ENCODE peak calls at places on chromosomes 3 and 15, in eight cellular contexts. K is thoracic aorta, O is spleen, F is pulmonary artery endothelial cell, M is caudate nucleus, C is GM19239, A is Right ventricle myocardium superior, W is mucosa of gallbladder. D is an unnamed sample.

GRCh38 chr15:100202309-100202943 is 139.3 kb downstream of the ADAMTS17 start:
- DNase-seq in A (no peak), C (no peak), F (no peak), O (no peak), W (no peak), K (no peak), M (no peak), D (no peak)

GRCh38 chr3:169907476-169907875 is 3.9 kb upstream of the SAMD7 start:
- DNase-seq in O (no peak), A (no peak), C (no peak), W (no peak), M (no peak), F (no peak), K (no peak), D (no peak)

GRCh38 chr3:9279959-9280358 is 30.5 kb upstream of the SRGAP3 start:
- DNase-seq in C (no peak), M (no peak), K (no peak), A (no peak), F (no peak), W (no peak), O (no peak), D (no peak)

GRCh38 chr3:124158174-124158812 is 166.4 kb upstream of the ROPN1 start:
- DNase-seq in O (no peak), A (no peak), F (no peak), C (no peak), M (no peak), W (no peak), K (no peak), D (no peak)

GRCh38 chr15:46526726-46527110 is 891.9 kb downstream of the SQOR start:
- DNase-seq in F (no peak), K (no peak), C (no peak), A (no peak), M (no peak), O (no peak), W (no peak), D (no peak)

GRCh38 chr3:8421711-8422110 is 79.9 kb upstream of the LMCD1 start:
- DNase-seq in C (no peak), O (no peak), M (no peak), W (no peak), F (no peak), K (no peak), A (no peak), D (no peak)

GRCh38 chr3:111070772-111071256 is 802 bp upstream of the NECTIN3 start:
- DNase-seq in K (no peak), C (no peak), W (peak), A (no peak), M (peak), O (no peak), F (no peak), D (no peak)

GRCh38 chr15:30922469-30923311 is 19.0 kb downstream of the FAN1 start:
- DNase-seq in W (no peak), A (no peak), C (no peak), O (no peak), M (peak), F (no peak), K (no peak), D (no peak)

GRCh38 chr3:146277953-146278631 is 27.2 kb upstream of the PLSCR4 start:
- DNase-seq in M (no peak), W (peak), C (no peak), K (no peak), A (no peak), O (no peak), F (peak), D (no peak)

GRCh38 chr15:63351170-63351569 is 30.5 kb downstream of the CA12 start:
- DNase-seq in A (no peak), K (no peak), W (peak), M (no peak), F (no peak), C (no peak), O (no peak), D (no peak)

GRCh38 chr15:78243491-78243941 is 9.2 kb upstream of the ACSBG1 start:
- DNase-seq in A (peak), M (peak), F (no peak), W (peak), C (no peak), O (no peak), K (no peak), D (no peak)

GRCh38 chr3:136984837-136985236 is 27.1 kb downstream of the IL20RB start:
- DNase-seq in W (peak), O (no peak), M (no peak), C (no peak), K (no peak), A (no peak), F (peak), D (no peak)

GRCh38 chr3:14451844-14452533 is 49.6 kb downstream of the SLC6A6 start:
- DNase-seq in F (peak), W (peak), A (peak), C (no peak), O (no peak), M (no peak), K (no peak), D (no peak)

GRCh38 chr15:36263666-36264065 is 315.8 kb upstream of the CDIN1 start:
- DNase-seq in M (no peak), O (no peak), C (no peak), K (no peak), W (no peak), A (no peak), F (no peak), D (no peak)

GRCh38 chr3:169811606-169812123 is 1.0 kb upstream of the LRRIQ4 start:
- DNase-seq in M (no peak), K (no peak), W (no peak), F (no peak), C (no peak), A (no peak), O (no peak), D (no peak)

GRCh38 chr15:99015677-99016568 is 8.3 kb upstream of the PGPEP1L start:
- DNase-seq in M (no peak), K (no peak), C (no peak), F (no peak), W (no peak), A (no peak), O (no peak), D (no peak)

GRCh38 chr3:69271098-69271497 is 114.8 kb downstream of the FRMD4B start:
- DNase-seq in W (no peak), F (no peak), K (no peak), C (no peak), A (no peak), M (no peak), O (no peak), D (no peak)

GRCh38 chr3:197139586-197139985 is 110.0 kb upstream of the MELTF start:
- DNase-seq in W (no peak), C (no peak), F (no peak), K (no peak), A (no peak), M (no peak), O (no peak), D (no peak)

GRCh38 chr3:159627229-159627628 is 361.4 kb upstream of the IL12A start:
- DNase-seq in W (no peak), K (no peak), O (no peak), F (no peak), C (no peak), M (no peak), A (no peak), D (no peak)

GRCh38 chr3:98003306-98003969 is 31.2 kb upstream of the RIOX2 start:
- DNase-seq in O (no peak), K (no peak), M (no peak), W (no peak), F (no peak), A (no peak), C (no peak), D (no peak)

GRCh38 chr3:16533928-16534913 is 20.7 kb upstream of the RFTN1 start:
- DNase-seq in A (no peak), K (no peak), F (no peak), W (no peak), M (no peak), C (no peak), O (no peak), D (no peak)

GRCh38 chr15:78368671-78369070 is 28.5 kb downstream of the CRABP1 start:
- DNase-seq in O (peak), F (no peak), M (peak), W (no peak), C (no peak), K (no peak), A (no peak), D (no peak)

GRCh38 chr3:124758851-124759635 is 28.8 kb downstream of the UMPS start:
- DNase-seq in K (no peak), C (no peak), O (no peak), M (no peak), F (no peak), A (no peak), W (no peak), D (no peak)

GRCh38 chr15:40103124-40103858 is 5.4 kb downstream of the BMF start:
- DNase-seq in C (no peak), K (peak), M (peak), A (peak), W (peak), F (no peak), O (peak), D (no peak)

GRCh38 chr15:32993285-32993684 is 201.2 kb downstream of the FMN1 start:
- DNase-seq in C (no peak), F (no peak), A (no peak), W (no peak), M (no peak), K (no peak), O (no peak), D (no peak)

GRCh38 chr15:79535536-79535935 is 103.4 kb downstream of the MINAR1 start:
- DNase-seq in A (no peak), M (no peak), W (no peak), O (no peak), F (no peak), C (no peak), K (no peak), D (no peak)

GRCh38 chr15:99050328-99050980 is 42.9 kb upstream of the PGPEP1L start:
- DNase-seq in F (no peak), A (no peak), W (no peak), M (no peak), O (no peak), C (no peak), K (no peak), D (no peak)

GRCh38 chr15:68200016-68200861 is 4.9 kb downstream of the CALML4 start:
- DNase-seq in M (no peak), C (no peak), K (no peak), A (no peak), W (no peak), O (no peak), F (no peak), D (no peak)

GRCh38 chr15:43911235-43911661 is 84.4 kb downstream of the WDR76 start:
- DNase-seq in A (peak), K (no peak), W (no peak), C (no peak), M (peak), F (peak), O (no peak), D (no peak)

GRCh38 chr3:87206070-87206469 is 21.0 kb upstream of the CHMP2B start:
- DNase-seq in F (no peak), M (no peak), O (no peak), K (no peak), C (no peak), A (no peak), W (no peak), D (no peak)

GRCh38 chr15:68528891-68529290 is 49.9 kb upstream of the CORO2B start:
- DNase-seq in A (no peak), W (peak), K (no peak), C (no peak), O (no peak), F (peak), M (no peak), D (no peak)

GRCh38 chr15:75069301-75069925 is 46.0 kb downstream of the PPCDC start:
- DNase-seq in M (no peak), O (peak), C (peak), K (no peak), F (no peak), W (no peak), A (no peak), D (no peak)

GRCh38 chr3:87558482-87558881 is 282.1 kb upstream of the POU1F1 start:
- DNase-seq in O (no peak), F (no peak), K (no peak), W (no peak), C (no peak), M (no peak), A (no peak), D (no peak)

GRCh38 chr15:29680806-29681485 is 141.3 kb downstream of the TJP1 start:
- DNase-seq in F (no peak), M (no peak), W (no peak), A (no peak), K (no peak), C (no peak), O (no peak), D (no peak)

GRCh38 chr3:9111349-9112265 is 137.8 kb downstream of the SRGAP3 start:
- DNase-seq in W (peak), C (no peak), K (peak), O (no peak), A (peak), F (no peak), M (no peak), D (no peak)

GRCh38 chr3:185528481-185529009 is 23.8 kb downstream of the LIPH start:
- DNase-seq in M (no peak), O (no peak), F (no peak), K (no peak), A (no peak), W (no peak), C (no peak), D (no peak)

GRCh38 chr15:71588746-71589145 is 221.6 kb upstream of the NR2E3 start:
- DNase-seq in C (no peak), K (no peak), A (no peak), M (no peak), W (no peak), F (no peak), O (no peak), D (no peak)

GRCh38 chr3:100590114-100590839 is 19.1 kb upstream of the ADGRG7 start:
- DNase-seq in O (no peak), K (no peak), F (peak), C (peak), M (peak), W (peak), A (no peak), D (no peak)

GRCh38 chr3:101624857-101625256 is 50.9 kb downstream of the PCNP start:
- DNase-seq in C (no peak), W (no peak), O (peak), A (no peak), F (no peak), K (no peak), M (no peak), D (no peak)

GRCh38 chr15:52183562-52184173 is 7.5 kb downstream of the GNB5 start:
- DNase-seq in O (no peak), M (no peak), K (no peak), C (no peak), A (no peak), W (peak), F (no peak), D (no peak)

D was measured in SIG-M5.